ENCODE peak calls at places on chromosomes 11 and 22, in five cellular contexts. C, Z, P, N and L are unnamed samples. For H3K4me1, the result is how much of the 10 kb centered on the place peaks cover.

GRCh38 chr11:134988495-134988894 is 576.5 kb upstream of the B3GAT1 start:
- DNase-seq in C (no peak), Z (no peak), P (no peak), N (no peak), L (no peak)

GRCh38 chr22:30868663-30869385 is 99.8 kb downstream of the MORC2 start:
- DNase-seq in C (peak), Z (no peak), P (no peak), N (peak), L (no peak)

GRCh38 chr11:61018059-61018458 is 46.6 kb downstream of the CD6 start:
- DNase-seq in C (no peak), Z (no peak), P (no peak), N (no peak), L (no peak)

GRCh38 chr11:67640021-67640757 is 626 bp upstream of the TBX10 start:
- DNase-seq in C (peak), Z (peak), P (peak), N (peak), L (no peak)

GRCh38 chr11:69137148-69137844 is 18.4 kb upstream of the SMIM38 start:
- DNase-seq in C (no peak), Z (no peak), P (no peak), N (no peak), L (no peak)

GRCh38 chr11:75856912-75857311 is 41.9 kb downstream of the UVRAG start:
- DNase-seq in C (no peak), Z (no peak), P (no peak), N (no peak), L (no peak)

GRCh38 chr11:10599388-10600175 is 31.1 kb upstream of the LYVE1 start:
- DNase-seq in C (peak), Z (no peak), P (no peak), N (peak), L (no peak)

GRCh38 chr11:2210366-2211112 is 38.9 kb upstream of the TH start:
- DNase-seq in C (no peak), Z (peak), P (no peak), N (no peak), L (no peak)

GRCh38 chr22:49449811-49450386 is 377.8 kb downstream of the BRD1 start:
- DNase-seq in C (peak), Z (no peak), P (peak), N (no peak), L (no peak)

GRCh38 chr11:120139316-120140069 is 1.6 kb upstream of the TRIM29 start:
- DNase-seq in C (no peak), Z (no peak), P (peak), N (no peak), L (no peak)

GRCh38 chr22:18103527-18104269 is 6.9 kb upstream of the TUBA8 start:
- DNase-seq in C (no peak), Z (no peak), P (peak), N (no peak), L (no peak)

GRCh38 chr11:124745835-124746620 is 6.0 kb downstream of the VSIG2 start:
- DNase-seq in C (peak), Z (no peak), P (peak), N (no peak), L (no peak)
- TF ChIP-seq CTCF in C (peak), Z (peak), P (peak), N (no peak), L (no peak)

DNA sequence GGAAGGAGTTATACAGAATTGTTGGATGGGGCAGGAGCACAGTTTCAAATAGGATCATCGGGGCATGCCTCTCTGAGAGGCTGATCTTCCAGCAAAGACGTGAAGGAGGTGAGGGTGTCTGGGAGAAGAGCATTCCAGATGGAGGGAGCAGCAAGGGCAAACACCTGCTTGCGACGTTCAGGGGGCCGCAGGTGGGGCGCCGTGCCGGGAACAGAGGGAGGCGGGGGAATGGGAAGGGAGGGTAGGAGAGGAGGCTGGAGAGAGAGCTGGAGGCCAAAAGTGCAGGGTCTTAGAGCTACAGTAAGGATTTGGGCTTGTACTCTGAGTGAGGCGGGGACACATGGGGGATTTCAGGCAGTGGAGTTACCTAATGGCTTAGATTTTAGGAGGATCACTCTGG is 13.6 kb downstream of the APOL5 start:
- DNase-seq in C (no peak), Z (no peak), P (no peak), N (no peak), L (no peak)
- H3K4me1 ChIP-seq in C (under half), Z (under half), P (under half), N (under half), L (under half)

GRCh38 chr11:23859087-23859486 is 637.8 kb upstream of the LUZP2 start:
- DNase-seq in C (no peak), Z (no peak), P (no peak), N (no peak), L (no peak)

DNA sequence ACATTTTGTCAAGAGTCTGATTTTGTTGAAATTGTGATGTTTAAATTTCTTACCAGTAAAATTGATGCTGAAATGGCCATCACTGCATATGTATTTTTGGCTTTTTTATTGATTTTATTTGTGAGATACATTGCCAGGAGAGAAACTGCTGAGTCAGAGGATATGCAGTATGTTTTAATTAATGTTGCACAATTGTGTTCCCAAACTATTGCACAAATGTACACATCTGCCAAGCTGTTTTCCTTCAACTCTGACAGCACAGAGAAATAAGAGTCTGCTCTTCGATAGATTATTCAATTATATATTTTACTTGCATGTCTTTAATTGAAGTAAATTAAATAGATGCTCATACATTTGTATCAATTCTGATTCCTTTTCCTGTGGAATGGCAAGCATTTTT is 640.2 kb upstream of the LUZP2 start:
- DNase-seq in C (no peak), Z (no peak), P (no peak), N (no peak), L (no peak)
- H3K27ac ChIP-seq in C (peak), Z (no peak), P (no peak), N (no peak), L (no peak)

GRCh38 chr11:447923-448731 is 2.0 kb upstream of the PTDSS2 start:
- DNase-seq in C (peak), Z (peak), P (peak), N (peak), L (peak)
- TF ChIP-seq CTCF in C (peak), Z (peak), P (peak), N (peak), L (peak)

GRCh38 chr11:32469791-32470190 is 34.5 kb upstream of the WT1 start:
- DNase-seq in C (no peak), Z (no peak), P (no peak), N (no peak), L (no peak)

GRCh38 chr11:32479291-32479690 is 44.0 kb upstream of the WT1 start:
- DNase-seq in C (no peak), Z (no peak), P (no peak), N (no peak), L (no peak)

GRCh38 chr11:32478277-32478731 is 43.0 kb upstream of the WT1 start:
- DNase-seq in C (peak), Z (no peak), P (no peak), N (no peak), L (no peak)

GRCh38 chr11:32472226-32472625 is 36.9 kb upstream of the WT1 start:
- DNase-seq in C (no peak), Z (no peak), P (no peak), N (no peak), L (no peak)

GRCh38 chr11:32473282-32473909 is 38.1 kb upstream of the WT1 start:
- DNase-seq in C (no peak), Z (no peak), P (no peak), N (no peak), L (no peak)
- H3K4me1 ChIP-seq in C (under half), Z (under half), P (under half), N (under half), L (under half)